ENCODE peak calls at places on chromosome 18, in six cellular contexts. O, N, L, E, P and T are unnamed samples.

GRCh38 chr18:72830109-72830508 is 37.7 kb downstream of the NETO1 start:
- DNase-seq in O (peak; percentile 70), N (peak; percentile 18), L (no peak), E (no peak), P (no peak), T (no peak)

GRCh38 chr18:48821251-48821590 is 129.5 kb downstream of the SMAD7 start:
- DNase-seq in O (peak; percentile 20), N (no peak), L (no peak), E (no peak), P (no peak), T (no peak)

GRCh38 chr18:53442415-53442783 is 782.1 kb downstream of the MBD2 start:
- DNase-seq in O (no peak), N (no peak), L (no peak), E (no peak), P (no peak), T (no peak)

GRCh38 chr18:76339246-76339620 is 155.8 kb downstream of the ZNF516 start:
- DNase-seq in O (no peak), N (no peak), L (no peak), E (no peak), P (no peak), T (no peak)

GRCh38 chr18:32469190-32469611 is 1.5 kb downstream of the GAREM1 start:
- DNase-seq in O (peak; percentile 54), N (peak; percentile 6), L (peak; percentile 71), E (no peak), P (peak; percentile 37), T (no peak)

GRCh38 chr18:69840445-69840844 is 107.2 kb downstream of the CD226 start:
- DNase-seq in O (no peak), N (no peak), L (no peak), E (no peak), P (no peak), T (no peak)

GRCh38 chr18:59660976-59661743 is 36.1 kb downstream of the CCBE1 start:
- DNase-seq in O (no peak), N (no peak), L (no peak), E (no peak), P (no peak), T (no peak)

GRCh38 chr18:70415823-70416488 is 127.1 kb downstream of the SOCS6 start:
- DNase-seq in O (no peak), N (no peak), L (peak; percentile 79), E (no peak), P (no peak), T (no peak)

GRCh38 chr18:36297419-36298112 is at the start of gene FHOD3:
- DNase-seq in O (peak; percentile 91), N (peak; percentile 30), L (peak; percentile 68), E (no peak), P (peak; percentile 97), T (no peak)